ENCODE peak calls at places on chromosome 20, in six cellular contexts. One of them, this sample, is unnamed.

GRCh38 chr20:32979201-32979998 is 24.8 kb downstream of the SUN5 start:
- DNase-seq in astrocyte of the cerebellum: no peak
- DNase-seq in cardiac fibroblast: no peak
- DNase-seq in OCI-LY7: no peak
- DNase-seq in fibroblast of mammary gland: no peak
- DNase-seq in psoas muscle: no peak
- DNase-seq in this sample: no peak

GRCh38 chr20:63698739-63699465 is 2.5 kb downstream of the TNFRSF6B start:
- DNase-seq in astrocyte of the cerebellum: peak
- DNase-seq in cardiac fibroblast: peak
- DNase-seq in OCI-LY7: no peak
- DNase-seq in fibroblast of mammary gland: peak
- DNase-seq in psoas muscle: peak
- DNase-seq in this sample: peak

GRCh38 chr20:10111144-10111771 is 76.5 kb downstream of the ANKEF1 start:
- DNase-seq in astrocyte of the cerebellum: no peak
- DNase-seq in cardiac fibroblast: no peak
- DNase-seq in OCI-LY7: no peak
- DNase-seq in fibroblast of mammary gland: no peak
- DNase-seq in psoas muscle: no peak
- DNase-seq in this sample: no peak

GRCh38 chr20:3671986-3672863 is 9.0 kb upstream of the GFRA4 start:
- DNase-seq in astrocyte of the cerebellum: no peak
- DNase-seq in cardiac fibroblast: no peak
- DNase-seq in OCI-LY7: no peak
- DNase-seq in fibroblast of mammary gland: no peak
- DNase-seq in psoas muscle: no peak
- DNase-seq in this sample: no peak

GRCh38 chr20:16732506-16733152 is 2.8 kb downstream of the SNRPB2 start:
- DNase-seq in astrocyte of the cerebellum: no peak
- DNase-seq in cardiac fibroblast: peak
- DNase-seq in OCI-LY7: no peak
- DNase-seq in fibroblast of mammary gland: peak
- DNase-seq in psoas muscle: no peak
- DNase-seq in this sample: no peak

GRCh38 chr20:17613328-17614175 is 43.7 kb downstream of the DSTN start:
- DNase-seq in astrocyte of the cerebellum: no peak
- DNase-seq in cardiac fibroblast: no peak
- DNase-seq in OCI-LY7: no peak
- DNase-seq in fibroblast of mammary gland: no peak
- DNase-seq in psoas muscle: no peak
- DNase-seq in this sample: no peak

GRCh38 chr20:59398552-59399265 is 98.3 kb downstream of the EDN3 start:
- DNase-seq in astrocyte of the cerebellum: no peak
- DNase-seq in cardiac fibroblast: no peak
- DNase-seq in OCI-LY7: no peak
- DNase-seq in fibroblast of mammary gland: no peak
- DNase-seq in psoas muscle: no peak
- DNase-seq in this sample: no peak

GRCh38 chr20:59774204-59774641 is 159.2 kb downstream of the SYCP2 start:
- DNase-seq in astrocyte of the cerebellum: no peak
- DNase-seq in cardiac fibroblast: no peak
- DNase-seq in OCI-LY7: no peak
- DNase-seq in fibroblast of mammary gland: no peak
- DNase-seq in psoas muscle: no peak
- DNase-seq in this sample: no peak

GRCh38 chr20:49916146-49917002 is 1.0 kb upstream of the SPATA2 start:
- DNase-seq in astrocyte of the cerebellum: no peak
- DNase-seq in cardiac fibroblast: peak
- DNase-seq in OCI-LY7: peak
- DNase-seq in fibroblast of mammary gland: peak
- DNase-seq in psoas muscle: no peak
- DNase-seq in this sample: no peak

GRCh38 chr20:373171-373890 is 7.2 kb upstream of the TRIB3 start:
- DNase-seq in astrocyte of the cerebellum: no peak
- DNase-seq in cardiac fibroblast: peak
- DNase-seq in OCI-LY7: no peak
- DNase-seq in fibroblast of mammary gland: peak
- DNase-seq in psoas muscle: peak
- DNase-seq in this sample: peak

GRCh38 chr20:34709836-34710567 is 5.9 kb downstream of the TP53INP2 start:
- DNase-seq in astrocyte of the cerebellum: no peak
- DNase-seq in cardiac fibroblast: no peak
- DNase-seq in OCI-LY7: no peak
- DNase-seq in fibroblast of mammary gland: peak
- DNase-seq in psoas muscle: peak
- DNase-seq in this sample: no peak

GRCh38 chr20:39524371-39524911 is 562.3 kb downstream of the DHX35 start:
- DNase-seq in astrocyte of the cerebellum: no peak
- DNase-seq in cardiac fibroblast: no peak
- DNase-seq in OCI-LY7: no peak
- DNase-seq in fibroblast of mammary gland: peak
- DNase-seq in psoas muscle: no peak
- DNase-seq in this sample: no peak

GRCh38 chr20:19701449-19701848 is 56.6 kb upstream of the RIN2 start:
- DNase-seq in astrocyte of the cerebellum: no peak
- DNase-seq in cardiac fibroblast: no peak
- DNase-seq in OCI-LY7: peak
- DNase-seq in fibroblast of mammary gland: no peak
- DNase-seq in psoas muscle: no peak
- DNase-seq in this sample: no peak

GRCh38 chr20:34874094-34874654 is 1.5 kb upstream of the GGT7 start:
- DNase-seq in astrocyte of the cerebellum: peak
- DNase-seq in cardiac fibroblast: peak
- DNase-seq in OCI-LY7: peak
- DNase-seq in fibroblast of mammary gland: peak
- DNase-seq in psoas muscle: peak
- DNase-seq in this sample: peak

GRCh38 chr20:17928633-17929311 is 39.8 kb downstream of the SNX5 start:
- DNase-seq in astrocyte of the cerebellum: no peak
- DNase-seq in cardiac fibroblast: no peak
- DNase-seq in OCI-LY7: no peak
- DNase-seq in fibroblast of mammary gland: no peak
- DNase-seq in psoas muscle: no peak
- DNase-seq in this sample: no peak

GRCh38 chr20:53177687-53178086 is 205.5 kb downstream of the TSHZ2 start:
- DNase-seq in astrocyte of the cerebellum: no peak
- DNase-seq in cardiac fibroblast: no peak
- DNase-seq in OCI-LY7: no peak
- DNase-seq in fibroblast of mammary gland: no peak
- DNase-seq in psoas muscle: no peak
- DNase-seq in this sample: no peak

GRCh38 chr20:2873747-2874041 is 413 bp downstream of the PTPRA start:
- DNase-seq in astrocyte of the cerebellum: no peak
- DNase-seq in cardiac fibroblast: peak
- DNase-seq in OCI-LY7: peak
- DNase-seq in fibroblast of mammary gland: peak
- DNase-seq in psoas muscle: peak
- DNase-seq in this sample: no peak

GRCh38 chr20:61840661-61841455 is 224.8 kb downstream of the TAF4 start:
- DNase-seq in astrocyte of the cerebellum: no peak
- DNase-seq in cardiac fibroblast: no peak
- DNase-seq in OCI-LY7: no peak
- DNase-seq in fibroblast of mammary gland: no peak
- DNase-seq in psoas muscle: no peak
- DNase-seq in this sample: no peak

GRCh38 chr20:61839912-61840441 is 225.7 kb downstream of the TAF4 start:
- DNase-seq in astrocyte of the cerebellum: no peak
- DNase-seq in cardiac fibroblast: no peak
- DNase-seq in OCI-LY7: no peak
- DNase-seq in fibroblast of mammary gland: no peak
- DNase-seq in psoas muscle: no peak
- DNase-seq in this sample: no peak

GRCh38 chr20:61844621-61845020 is 221.1 kb downstream of the TAF4 start:
- DNase-seq in astrocyte of the cerebellum: no peak
- DNase-seq in cardiac fibroblast: no peak
- DNase-seq in OCI-LY7: no peak
- DNase-seq in fibroblast of mammary gland: no peak
- DNase-seq in psoas muscle: no peak
- DNase-seq in this sample: no peak

GRCh38 chr20:61841551-61841950 is 224.1 kb downstream of the TAF4 start:
- DNase-seq in astrocyte of the cerebellum: no peak
- DNase-seq in cardiac fibroblast: no peak
- DNase-seq in OCI-LY7: no peak
- DNase-seq in fibroblast of mammary gland: no peak
- DNase-seq in psoas muscle: no peak
- DNase-seq in this sample: no peak

GRCh38 chr20:61842011-61842410 is 223.7 kb downstream of the TAF4 start:
- DNase-seq in astrocyte of the cerebellum: no peak
- DNase-seq in cardiac fibroblast: no peak
- DNase-seq in OCI-LY7: no peak
- DNase-seq in fibroblast of mammary gland: peak
- DNase-seq in psoas muscle: no peak
- DNase-seq in this sample: no peak
- H3K4me3 ChIP-seq in astrocyte of the cerebellum: no peak
- H3K4me3 ChIP-seq in cardiac fibroblast: no peak
- H3K4me3 ChIP-seq in OCI-LY7: no peak
- H3K4me3 ChIP-seq in fibroblast of mammary gland: no peak
- H3K4me3 ChIP-seq in psoas muscle: no peak
- H3K4me3 ChIP-seq in this sample: no peak

GRCh38 chr20:37980876-37981275 is 52.4 kb downstream of the TTI1 start:
- DNase-seq in astrocyte of the cerebellum: no peak
- DNase-seq in cardiac fibroblast: no peak
- DNase-seq in OCI-LY7: no peak
- DNase-seq in fibroblast of mammary gland: no peak
- DNase-seq in psoas muscle: no peak
- DNase-seq in this sample: no peak
- TF ChIP-seq CTCF in astrocyte of the cerebellum: no peak
- TF ChIP-seq CTCF in cardiac fibroblast: no peak
- TF ChIP-seq CTCF in OCI-LY7: no peak
- TF ChIP-seq CTCF in fibroblast of mammary gland: no peak
- TF ChIP-seq CTCF in psoas muscle: no peak
- TF ChIP-seq CTCF in this sample: no peak

DNA sequence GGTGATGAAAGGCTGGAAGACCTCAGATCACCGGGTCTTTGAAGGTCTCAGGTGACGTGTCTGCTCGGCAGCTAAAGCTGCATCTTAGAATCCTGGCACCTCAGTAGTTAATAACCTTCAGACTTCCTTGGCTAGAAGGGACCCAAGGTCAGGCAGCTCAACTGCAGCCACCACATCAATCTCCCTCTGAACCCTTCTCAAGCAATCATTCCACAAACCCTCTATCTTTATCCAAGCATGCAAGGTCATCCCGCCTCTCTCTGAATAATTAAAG is 16.7 kb upstream of the TLDC2 start:
- DNase-seq in astrocyte of the cerebellum: no peak
- DNase-seq in cardiac fibroblast: no peak
- DNase-seq in OCI-LY7: no peak
- DNase-seq in fibroblast of mammary gland: no peak
- DNase-seq in psoas muscle: no peak
- DNase-seq in this sample: no peak
- H3K4me3 ChIP-seq in astrocyte of the cerebellum: no peak
- H3K4me3 ChIP-seq in cardiac fibroblast: no peak
- H3K4me3 ChIP-seq in OCI-LY7: no peak
- H3K4me3 ChIP-seq in fibroblast of mammary gland: no peak
- H3K4me3 ChIP-seq in psoas muscle: no peak
- H3K4me3 ChIP-seq in this sample: peak

GRCh38 chr20:44095831-44096230 is 91.2 kb downstream of the JPH2 start:
- DNase-seq in astrocyte of the cerebellum: no peak
- DNase-seq in cardiac fibroblast: no peak
- DNase-seq in OCI-LY7: no peak
- DNase-seq in fibroblast of mammary gland: no peak
- DNase-seq in psoas muscle: no peak
- DNase-seq in this sample: no peak

GRCh38 chr20:44093249-44093582 is 93.8 kb downstream of the JPH2 start:
- DNase-seq in astrocyte of the cerebellum: no peak
- DNase-seq in cardiac fibroblast: no peak
- DNase-seq in OCI-LY7: no peak
- DNase-seq in fibroblast of mammary gland: no peak
- DNase-seq in psoas muscle: no peak
- DNase-seq in this sample: no peak

GRCh38 chr20:44091026-44091425 is 96.0 kb downstream of the JPH2 start:
- DNase-seq in astrocyte of the cerebellum: no peak
- DNase-seq in cardiac fibroblast: no peak
- DNase-seq in OCI-LY7: no peak
- DNase-seq in fibroblast of mammary gland: no peak
- DNase-seq in psoas muscle: no peak
- DNase-seq in this sample: no peak

GRCh38 chr20:44089987-44090674 is 96.9 kb downstream of the JPH2 start:
- DNase-seq in astrocyte of the cerebellum: no peak
- DNase-seq in cardiac fibroblast: peak
- DNase-seq in OCI-LY7: peak
- DNase-seq in fibroblast of mammary gland: peak
- DNase-seq in psoas muscle: no peak
- DNase-seq in this sample: peak

DNA sequence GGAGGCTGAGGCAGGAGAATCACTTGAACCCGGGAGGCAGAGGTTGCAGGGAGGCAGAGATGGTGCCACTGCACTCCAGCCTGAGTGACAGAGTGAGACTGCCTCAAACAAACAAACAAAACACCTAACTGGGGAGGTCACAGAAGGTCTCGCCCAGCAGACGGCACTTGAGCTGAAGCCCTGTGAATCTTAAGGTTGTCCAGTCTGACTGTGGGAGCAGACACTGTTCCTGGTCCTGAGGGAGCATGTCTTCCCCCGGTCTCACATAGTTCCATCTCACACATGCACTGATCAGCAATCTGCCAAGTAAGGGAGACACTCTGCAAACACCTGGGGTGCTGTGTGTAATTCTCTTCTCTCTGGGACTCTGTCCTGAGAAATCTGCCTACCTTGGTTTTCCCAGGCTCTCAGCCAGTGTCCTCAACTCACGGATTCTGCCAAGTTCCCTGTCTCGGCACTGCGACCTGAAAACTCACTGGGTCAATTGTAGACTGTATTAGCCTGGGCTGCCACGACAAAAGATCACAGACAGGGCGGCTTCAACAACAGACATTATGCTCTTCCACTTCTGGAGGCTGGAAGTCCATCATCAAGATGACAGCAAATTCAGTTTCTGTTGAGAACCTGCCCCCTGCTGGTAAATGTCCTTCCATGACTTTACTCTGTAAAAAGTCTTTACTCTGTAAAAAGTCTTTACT is 94.3 kb downstream of the JPH2 start:
- DNase-seq in astrocyte of the cerebellum: peak
- DNase-seq in cardiac fibroblast: peak
- DNase-seq in OCI-LY7: peak
- DNase-seq in fibroblast of mammary gland: peak
- DNase-seq in psoas muscle: no peak
- DNase-seq in this sample: no peak
- TF ChIP-seq CTCF in astrocyte of the cerebellum: peak
- TF ChIP-seq CTCF in cardiac fibroblast: peak
- TF ChIP-seq CTCF in OCI-LY7: peak
- TF ChIP-seq CTCF in fibroblast of mammary gland: peak
- TF ChIP-seq CTCF in psoas muscle: peak
- TF ChIP-seq CTCF in this sample: peak

This sample was measured in HFF-Myc.